ENCODE peak calls at places on chromosomes 7 and 10, in eight cellular contexts. M is left lung, N is SK-N-SH, K is brain microvascular endothelial cell, I is PC-9, D is Peyer's patch, U is transverse colon, W is sigmoid colon. H is an unnamed sample.

GRCh38 chr7:1693991-1694524 is 24.0 kb downstream of the ELFN1 start:
- DNase-seq in M (peak; percentile 24), N (peak; percentile 80), K (peak; percentile 63), I (no peak), D (peak; percentile 28), U (no peak), W (peak; percentile 46), H (peak; percentile 67)

GRCh38 chr7:76354516-76354915 is 4.3 kb downstream of the YWHAG start:
- DNase-seq in M (no peak), N (no peak), K (no peak), I (no peak), D (no peak), U (no peak), W (no peak), H (no peak)

GRCh38 chr7:66206116-66206908 is 1.2 kb downstream of the TPST1 start:
- DNase-seq in M (no peak), N (no peak), K (no peak), I (no peak), D (no peak), U (no peak), W (no peak), H (no peak)

GRCh38 chr7:94392391-94392782 is 2.3 kb upstream of the COL1A2 start:
- DNase-seq in M (no peak), N (no peak), K (no peak), I (no peak), D (no peak), U (no peak), W (no peak), H (no peak)

GRCh38 chr7:139734395-139734794 is 43.4 kb downstream of the HIPK2 start:
- DNase-seq in M (no peak), N (no peak), K (peak; percentile 99), I (no peak), D (no peak), U (peak; percentile 7), W (no peak), H (no peak)

GRCh38 chr7:44973610-44974401 is 5.0 kb downstream of the MYO1G start:
- DNase-seq in M (no peak), N (peak; percentile 75), K (peak; percentile 37), I (no peak), D (no peak), U (peak; percentile 68), W (no peak), H (no peak)

GRCh38 chr10:88979153-88979562 is 11.4 kb upstream of the FAS start:
- DNase-seq in M (peak; percentile 46), N (no peak), K (peak; percentile 51), I (no peak), D (no peak), U (no peak), W (peak; percentile 93), H (no peak)

GRCh38 chr7:139828880-139829653 is at the start of gene TBXAS1:
- DNase-seq in M (peak; percentile 66), N (no peak), K (no peak), I (no peak), D (no peak), U (peak; percentile 57), W (no peak), H (no peak)

GRCh38 chr10:61975107-61975932 is 73.8 kb downstream of the ARID5B start:
- DNase-seq in M (no peak), N (no peak), K (peak; percentile 54), I (peak; percentile 57), D (no peak), U (no peak), W (no peak), H (no peak)

GRCh38 chr7:135260930-135261721 is 27.5 kb downstream of the STRA8 start:
- DNase-seq in M (no peak), N (peak; percentile 57), K (no peak), I (no peak), D (no peak), U (no peak), W (peak; percentile 74), H (peak; percentile 52)

GRCh38 chr7:128121731-128122576 is 90.7 kb upstream of the LRRC4 start:
- DNase-seq in M (peak; percentile 58), N (no peak), K (no peak), I (no peak), D (no peak), U (no peak), W (no peak), H (no peak)

GRCh38 chr7:7911339-7911738 is 57.3 kb upstream of the GLCCI1 start:
- DNase-seq in M (no peak), N (no peak), K (peak; percentile 66), I (peak; percentile 99), D (no peak), U (no peak), W (no peak), H (no peak)
- H3K4me3 ChIP-seq in M (no peak overlapping the region), N (no peak overlapping the region), K (no peak overlapping the region), I (no peak overlapping the region), D (no peak overlapping the region), U (no peak overlapping the region), W (no peak overlapping the region), H (no peak overlapping the region)

GRCh38 chr10:1230592-1231275 is 174.5 kb downstream of the WDR37 start:
- DNase-seq in M (no peak), N (no peak), K (no peak), I (no peak), D (no peak), U (no peak), W (no peak), H (no peak)

GRCh38 chr10:1229116-1229515 is 172.9 kb downstream of the WDR37 start:
- DNase-seq in M (no peak), N (no peak), K (no peak), I (no peak), D (peak; percentile 19), U (no peak), W (no peak), H (no peak)

GRCh38 chr10:1228463-1228975 is 172.3 kb downstream of the WDR37 start:
- DNase-seq in M (no peak), N (no peak), K (no peak), I (no peak), D (peak; percentile 14), U (no peak), W (no peak), H (no peak)

GRCh38 chr10:1229574-1229973 is 173.4 kb downstream of the WDR37 start:
- DNase-seq in M (no peak), N (no peak), K (no peak), I (no peak), D (no peak), U (no peak), W (no peak), H (no peak)

DNA sequence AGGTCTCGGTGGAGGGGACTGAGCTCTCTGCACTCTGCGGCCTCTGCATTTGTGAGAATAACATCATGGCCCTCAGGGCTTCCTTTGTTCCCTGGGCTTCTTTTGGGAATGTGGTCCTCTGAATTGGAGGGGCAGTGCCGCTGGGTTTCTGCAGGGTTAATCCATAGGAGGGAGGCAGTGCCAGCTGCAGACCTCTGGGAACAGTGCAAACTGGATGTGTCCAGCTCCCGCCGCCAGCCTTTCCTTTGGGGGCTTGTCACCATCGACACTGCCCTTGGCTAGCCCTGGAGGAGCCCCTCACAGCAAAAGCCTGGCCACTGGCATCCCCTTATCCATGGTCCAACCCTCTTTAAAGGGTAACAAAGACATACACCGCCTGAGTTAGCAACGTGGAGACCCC is 174.0 kb downstream of the WDR37 start:
- DNase-seq in M (no peak), N (no peak), K (no peak), I (no peak), D (peak; percentile 30), U (no peak), W (no peak), H (no peak)
- TF ChIP-seq CTCF in M (no peak), N (no peak), K (no peak), I (no peak), D (no peak), U (no peak), W (no peak), H (no peak)

DNA sequence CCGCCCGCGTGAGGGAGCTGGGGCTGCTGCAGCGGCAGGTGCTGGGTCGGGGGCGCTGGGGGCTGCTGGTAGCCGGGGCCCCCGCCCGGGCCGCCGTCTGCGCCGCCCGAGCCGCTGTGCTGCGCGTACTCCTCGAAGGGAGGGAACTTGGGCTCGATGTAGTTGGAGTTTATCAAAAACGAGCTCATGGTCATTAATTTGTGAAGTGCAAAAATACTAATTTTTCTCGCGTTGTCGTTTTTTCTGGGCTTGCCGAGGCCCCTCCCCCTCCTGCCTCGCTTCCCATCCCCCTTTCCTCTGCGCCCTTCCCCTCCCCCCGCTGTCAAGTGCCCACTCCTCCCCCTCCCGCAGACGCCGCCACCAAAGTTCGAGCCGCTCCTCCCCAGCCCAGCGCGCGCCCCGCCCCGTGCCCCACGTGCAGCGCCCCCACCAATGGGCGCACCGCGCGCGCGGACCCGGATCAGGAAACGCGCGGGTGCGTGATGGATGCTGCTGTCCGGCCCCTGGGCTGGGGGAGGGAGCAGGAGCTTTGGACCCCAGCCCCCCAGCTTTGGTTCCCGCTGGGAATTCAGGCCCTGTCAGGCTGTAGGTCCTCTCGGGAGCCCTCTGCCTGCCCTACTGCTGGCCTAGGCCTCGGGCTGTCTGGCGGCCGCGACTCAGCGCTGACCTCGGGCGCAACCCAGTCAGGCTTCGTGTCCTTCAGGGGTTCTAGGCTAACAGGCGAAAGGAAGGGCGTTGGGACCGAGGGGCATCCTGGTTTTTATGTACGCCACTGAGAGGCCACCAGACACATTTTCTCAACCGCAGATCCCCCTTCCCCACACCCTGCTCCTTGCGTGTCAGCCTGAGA is at the start of gene HOXA4:
- DNase-seq in M (peak; percentile 92), N (peak; percentile 82), K (no peak), I (no peak), D (peak; percentile 95), U (peak; percentile 94), W (peak; percentile 98), H (no peak)
- H3K27me3 ChIP-seq in M (peaks cover 96% of the 10 kb centered on the region), N (peaks cover 88% of the 10 kb centered on the region), K (peaks cover 92% of the 10 kb centered on the region), I (no peaks in the 10 kb centered on the region), D (no peaks in the 10 kb centered on the region), U (no peaks in the 10 kb centered on the region), W (no peaks in the 10 kb centered on the region), H (peaks cover 45% of the 10 kb centered on the region)

DNA sequence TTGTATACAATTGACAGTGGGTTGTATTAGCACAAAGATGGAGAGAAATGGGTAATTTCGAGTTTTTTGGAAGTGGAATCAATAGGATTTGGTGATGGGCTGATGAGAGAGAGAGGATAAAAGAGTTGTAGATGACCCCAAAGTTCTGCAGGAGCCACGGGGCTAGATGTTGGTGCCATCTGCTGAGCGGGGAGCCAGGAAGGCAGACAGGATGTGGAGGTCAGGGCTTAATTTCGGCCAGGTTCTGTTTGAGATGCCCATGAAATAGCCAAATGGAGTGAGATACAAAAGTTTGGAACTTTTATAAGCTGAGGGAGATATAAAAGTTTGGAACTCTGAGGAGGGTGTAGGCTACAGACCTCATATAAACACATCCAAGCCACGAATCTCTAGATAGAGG is 2.1 kb downstream of the GIMAP4 start:
- DNase-seq in M (no peak), N (no peak), K (no peak), I (no peak), D (no peak), U (no peak), W (no peak), H (no peak)
- H3K4me3 ChIP-seq in M (peak overlapping the region; percentile 52), N (no peak overlapping the region), K (no peak overlapping the region), I (no peak overlapping the region), D (peak overlapping the region; percentile 42), U (no peak overlapping the region), W (peak overlapping the region; percentile 32), H (no peak overlapping the region)

GRCh38 chr7:91293136-91293535 is 28.9 kb downstream of the FZD1 start:
- DNase-seq in M (no peak), N (no peak), K (no peak), I (no peak), D (no peak), U (no peak), W (no peak), H (no peak)
- TF ChIP-seq CTCF in M (no peak), N (no peak), K (no peak), I (no peak), D (no peak), U (no peak), W (no peak), H (no peak)